ENCODE peak calls at places on chromosomes 3 and 15, in ten cellular contexts. Y, N, M, I, Z, J, H, L, U and C are unnamed samples.

GRCh38 chr15:75864213-75865059 is 21.2 kb downstream of the UBE2Q2 start:
- DNase-seq in Y (no peak), N (no peak), M (no peak), I (no peak), Z (no peak), J (no peak), H (no peak), L (no peak), U (peak), C (no peak)

GRCh38 chr3:179179979-179180758 is 32.0 kb downstream of the PIK3CA start:
- DNase-seq in Y (peak), N (no peak), M (no peak), I (no peak), Z (no peak), J (no peak), H (no peak), L (peak), U (peak), C (no peak)

GRCh38 chr3:100590114-100590839 is 19.1 kb upstream of the ADGRG7 start:
- DNase-seq in Y (peak), N (peak), M (no peak), I (no peak), Z (peak), J (peak), H (peak), L (peak), U (peak), C (no peak)

GRCh38 chr3:196916995-196917394 is 25.3 kb downstream of the NCBP2 start:
- DNase-seq in Y (no peak), N (no peak), M (no peak), I (no peak), Z (no peak), J (no peak), H (no peak), L (no peak), U (no peak), C (no peak)

GRCh38 chr3:33096103-33096868 is 660 bp downstream of the GLB1 start:
- DNase-seq in Y (peak), N (no peak), M (peak), I (peak), Z (no peak), J (peak), H (peak), L (peak), U (peak), C (no peak)

GRCh38 chr3:126127904-126128303 is 44.0 kb upstream of the SLC41A3 start:
- DNase-seq in Y (no peak), N (no peak), M (peak), I (peak), Z (no peak), J (no peak), H (no peak), L (no peak), U (no peak), C (peak)

GRCh38 chr3:158782283-158782682 is 19.6 kb upstream of the MFSD1 start:
- DNase-seq in Y (no peak), N (no peak), M (no peak), I (no peak), Z (no peak), J (no peak), H (no peak), L (no peak), U (no peak), C (no peak)

GRCh38 chr3:107110596-107111305 is 266.5 kb upstream of the CCDC54 start:
- DNase-seq in Y (no peak), N (no peak), M (no peak), I (no peak), Z (no peak), J (no peak), H (no peak), L (no peak), U (no peak), C (no peak)

GRCh38 chr3:179108091-179108490 is 36.5 kb upstream of the ZMAT3 start:
- DNase-seq in Y (no peak), N (no peak), M (no peak), I (no peak), Z (no peak), J (no peak), H (no peak), L (no peak), U (peak), C (no peak)

GRCh38 chr15:84727429-84727828 is 11.5 kb upstream of the SEC11A start:
- DNase-seq in Y (no peak), N (no peak), M (no peak), I (no peak), Z (no peak), J (no peak), H (no peak), L (no peak), U (peak), C (no peak)

GRCh38 chr3:149203758-149204157 is 17.9 kb downstream of the CP start:
- DNase-seq in Y (no peak), N (peak), M (no peak), I (no peak), Z (no peak), J (no peak), H (no peak), L (no peak), U (no peak), C (no peak)